ENCODE peak calls at places on chromosomes 2 and 18, in four cellular contexts. One of them, this sample, is unnamed.

GRCh38 chr2:64998658-64999061 is 9.5 kb downstream of the SLC1A4 start:
- DNase-seq in H9: no peak
- DNase-seq in H1: no peak
- DNase-seq in IMR-90: peak
- DNase-seq in this sample: no peak

GRCh38 chr2:113056501-113056900 is 2.5 kb upstream of the IL36RN start:
- DNase-seq in H1: no peak
- DNase-seq in H9: no peak
- DNase-seq in IMR-90: no peak
- DNase-seq in this sample: no peak

GRCh38 chr18:56984731-56985130 is 162.2 kb upstream of the BOD1L2 start:
- DNase-seq in H1: no peak
- DNase-seq in IMR-90: no peak
- DNase-seq in H9: no peak
- DNase-seq in this sample: no peak

GRCh38 chr18:58793361-58793760 is 71.3 kb upstream of the ZNF532 start:
- DNase-seq in IMR-90: peak
- DNase-seq in H9: no peak
- DNase-seq in H1: no peak
- DNase-seq in this sample: no peak

GRCh38 chr2:219501441-219501840 is 2.8 kb downstream of the GMPPA start:
- DNase-seq in H1: no peak
- DNase-seq in IMR-90: peak
- DNase-seq in H9: no peak
- DNase-seq in this sample: no peak

GRCh38 chr18:28735731-28736130 is 558.8 kb upstream of the CDH2 start:
- DNase-seq in H1: no peak
- DNase-seq in H9: no peak
- DNase-seq in IMR-90: peak
- DNase-seq in this sample: no peak

GRCh38 chr2:43605079-43605655 is 9.3 kb upstream of the THADA start:
- DNase-seq in H9: peak
- DNase-seq in H1: no peak
- DNase-seq in IMR-90: peak
- DNase-seq in this sample: peak

GRCh38 chr2:170972508-170973224 is 43.6 kb downstream of the GORASP2 start:
- DNase-seq in H9: no peak
- DNase-seq in IMR-90: no peak
- DNase-seq in H1: no peak
- DNase-seq in this sample: no peak

GRCh38 chr2:56382466-56382865 is 198.7 kb downstream of the CCDC85A start:
- DNase-seq in IMR-90: no peak
- DNase-seq in H1: no peak
- DNase-seq in H9: no peak
- DNase-seq in this sample: no peak

GRCh38 chr18:35451032-35451431 is 46.7 kb downstream of the INO80C start:
- DNase-seq in H9: no peak
- DNase-seq in H1: no peak
- DNase-seq in IMR-90: no peak
- DNase-seq in this sample: no peak

GRCh38 chr2:101109451-101110140 is 41.6 kb downstream of the TBC1D8 start:
- DNase-seq in H1: no peak
- DNase-seq in IMR-90: no peak
- DNase-seq in H9: no peak
- DNase-seq in this sample: no peak

GRCh38 chr18:35500113-35500512 is 2.4 kb upstream of the INO80C start:
- DNase-seq in H1: no peak
- DNase-seq in H9: no peak
- DNase-seq in IMR-90: no peak
- DNase-seq in this sample: no peak

GRCh38 chr2:63057249-63058148 is 6.9 kb downstream of the OTX1 start:
- DNase-seq in H9: no peak
- DNase-seq in H1: no peak
- DNase-seq in IMR-90: no peak
- DNase-seq in this sample: peak

GRCh38 chr2:96117701-96118588 is 1.6 kb upstream of the ADRA2B start:
- DNase-seq in IMR-90: no peak
- DNase-seq in H1: no peak
- DNase-seq in H9: no peak
- DNase-seq in this sample: no peak
- H2BK15ac ChIP-seq in IMR-90: no peak
- H2BK15ac ChIP-seq in H1: no peak
- H2BK15ac ChIP-seq in H9: no peak
- H2BK15ac ChIP-seq in this sample: peak

DNA sequence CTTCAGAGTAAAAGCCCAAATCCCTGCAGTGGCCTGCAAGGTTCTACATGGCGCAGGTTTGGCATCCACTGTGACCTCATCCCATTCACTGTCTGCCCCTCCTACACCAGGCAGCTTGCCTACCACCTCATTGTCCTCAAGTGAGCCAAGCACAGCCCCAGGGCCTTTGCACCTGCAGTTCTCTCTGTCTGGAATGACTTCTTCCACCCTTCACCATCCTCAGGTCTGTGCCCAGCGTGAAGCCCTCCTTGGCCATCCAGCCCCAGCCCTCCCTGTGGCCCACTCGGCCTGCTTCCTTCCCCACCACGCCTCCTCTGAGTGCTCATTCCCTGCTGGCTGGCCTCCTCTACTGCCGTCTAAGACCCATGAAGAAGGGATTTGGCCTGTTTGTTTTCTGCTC is 32.6 kb upstream of the UBE2F start:
- DNase-seq in H1: no peak
- DNase-seq in H9: no peak
- DNase-seq in IMR-90: no peak
- DNase-seq in this sample: no peak
- H2AFZ ChIP-seq in H1: no peak
- H2AFZ ChIP-seq in H9: no peak
- H2AFZ ChIP-seq in IMR-90: no peak
- H2AFZ ChIP-seq in this sample: no peak

DNA sequence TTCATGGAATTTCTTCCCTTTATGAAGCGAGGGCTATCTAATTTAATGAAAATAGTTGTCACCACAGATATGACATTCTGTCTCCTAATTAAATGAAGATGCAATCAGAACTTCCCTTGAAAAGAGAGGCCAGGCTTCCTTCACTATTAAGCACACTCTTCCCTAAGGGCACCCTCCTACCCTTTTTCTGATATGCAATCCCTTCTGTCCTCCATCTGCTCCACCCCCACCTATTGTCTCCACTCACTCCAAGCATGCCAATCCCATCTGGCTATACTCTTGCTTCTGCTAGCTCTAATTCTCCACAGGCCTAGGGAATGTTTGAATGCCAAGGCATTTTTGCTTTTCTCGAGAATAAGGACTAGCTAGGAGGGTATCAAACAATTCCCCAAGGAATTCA is 818.4 kb upstream of the FSHR start:
- DNase-seq in IMR-90: no peak
- DNase-seq in H9: peak
- DNase-seq in H1: peak
- DNase-seq in this sample: peak
- H3K9ac ChIP-seq in IMR-90: no peak
- H3K9ac ChIP-seq in H9: no peak
- H3K9ac ChIP-seq in H1: no peak
- H3K9ac ChIP-seq in this sample: no peak

GRCh38 chr2:88016086-88016947 is at the start of gene RNU2-63P:
- DNase-seq in H1: peak
- DNase-seq in IMR-90: peak
- DNase-seq in H9: peak
- DNase-seq in this sample: peak
- H2BK15ac ChIP-seq in H1: peak
- H2BK15ac ChIP-seq in IMR-90: no peak
- H2BK15ac ChIP-seq in H9: no peak
- H2BK15ac ChIP-seq in this sample: peak

GRCh38 chr18:75204978-75205759 is 3.8 kb downstream of the PTGR3 start:
- DNase-seq in H9: no peak
- DNase-seq in IMR-90: peak
- DNase-seq in H1: no peak
- DNase-seq in this sample: peak
- H2AFZ ChIP-seq in H9: no peak
- H2AFZ ChIP-seq in IMR-90: peak
- H2AFZ ChIP-seq in H1: no peak
- H2AFZ ChIP-seq in this sample: no peak

This sample was measured in neuronal stem cell.